ENCODE peak calls at places on chromosomes 13 and 19, in ten cellular contexts. I is adipocyte, U is posterior cingulate gyrus, Z is T-helper 2 cell, C is GM10248, W is NCI-H1930, Y is GM12865, J is fibroblast of the conjunctiva, R is RCC 7860, F is T-helper 1 cell. T is an unnamed sample.

GRCh38 chr19:50513746-50514345 is at the start of gene ASPDH:
- DNase-seq in I (no peak), U (peak), Z (no peak), C (no peak), W (no peak), Y (no peak), J (no peak), R (no peak), F (no peak), T (no peak)

GRCh38 chr13:73715114-73715909 is 418.9 kb downstream of the KLF12 start:
- DNase-seq in I (no peak), U (no peak), Z (peak), C (peak), W (no peak), Y (peak), J (no peak), R (no peak), F (peak), T (no peak)

GRCh38 chr19:55305983-55306562 is 19.1 kb downstream of the TMEM150B start:
- DNase-seq in I (no peak), U (no peak), Z (no peak), C (no peak), W (no peak), Y (peak), J (no peak), R (peak), F (no peak), T (no peak)

GRCh38 chr13:113856716-113857065 is 7.2 kb downstream of the GAS6 start:
- DNase-seq in I (peak), U (no peak), Z (no peak), C (no peak), W (no peak), Y (no peak), J (no peak), R (peak), F (no peak), T (peak)

GRCh38 chr13:34810996-34811395 is 131.1 kb upstream of the NBEA start:
- DNase-seq in I (no peak), U (no peak), Z (no peak), C (no peak), W (no peak), Y (no peak), J (no peak), R (no peak), F (no peak), T (no peak)

GRCh38 chr13:33722216-33722900 is 95.6 kb upstream of the RFC3 start:
- DNase-seq in I (peak), U (no peak), Z (no peak), C (no peak), W (no peak), Y (no peak), J (no peak), R (no peak), F (no peak), T (peak)

GRCh38 chr19:24142771-24143170 is 55.8 kb downstream of the ZNF254 start:
- DNase-seq in I (no peak), U (no peak), Z (no peak), C (no peak), W (no peak), Y (no peak), J (no peak), R (no peak), F (no peak), T (no peak)

GRCh38 chr19:44585371-44586141 is 27.8 kb upstream of the IGSF23 start:
- DNase-seq in I (peak), U (no peak), Z (no peak), C (no peak), W (no peak), Y (no peak), J (no peak), R (peak), F (no peak), T (peak)

GRCh38 chr13:57877596-57877995 is 246.1 kb downstream of the PCDH17 start:
- DNase-seq in I (no peak), U (no peak), Z (no peak), C (no peak), W (no peak), Y (no peak), J (no peak), R (no peak), F (no peak), T (no peak)

GRCh38 chr19:4120531-4120930 is 3.4 kb downstream of the MAP2K2 start:
- DNase-seq in I (peak), U (no peak), Z (no peak), C (no peak), W (no peak), Y (no peak), J (peak), R (no peak), F (no peak), T (peak)

GRCh38 chr19:29544656-29545360 is 19.0 kb downstream of the VSTM2B start:
- DNase-seq in I (no peak), U (no peak), Z (no peak), C (no peak), W (no peak), Y (no peak), J (no peak), R (no peak), F (no peak), T (no peak)

GRCh38 chr13:112818040-112818697 is 128.3 kb downstream of the ATP11A start:
- DNase-seq in I (no peak), U (no peak), Z (no peak), C (no peak), W (no peak), Y (no peak), J (no peak), R (no peak), F (no peak), T (no peak)

T was measured in fibroblast of the aortic adventitia.